ENCODE peak calls at places on chromosomes 4 and X, in nine cellular contexts. N, W, V, C, R, H, Q, U and G are unnamed samples.

GRCh38 chrX:110180176-110180927 is 137.5 kb downstream of the AMMECR1 start:
- DNase-seq in N (no peak), W (no peak), V (no peak), C (no peak), R (peak), H (no peak), Q (no peak), U (no peak), G (no peak)

GRCh38 chrX:129939986-129940385 is 34.0 kb downstream of the UTP14A start:
- DNase-seq in N (no peak), W (no peak), V (no peak), C (peak), R (peak), H (no peak), Q (no peak), U (no peak), G (no peak)

GRCh38 chr4:26356067-26356466 is 35.3 kb downstream of the RBPJ start:
- DNase-seq in N (no peak), W (no peak), V (no peak), C (peak), R (peak), H (no peak), Q (no peak), U (no peak), G (peak)

GRCh38 chrX:73728518-73729023 is 165.6 kb downstream of the CHIC1 start:
- DNase-seq in N (no peak), W (no peak), V (no peak), C (no peak), R (no peak), H (no peak), Q (no peak), U (no peak), G (no peak)

GRCh38 chr4:89704651-89705395 is 132.1 kb downstream of the SNCA start:
- DNase-seq in N (no peak), W (no peak), V (no peak), C (no peak), R (no peak), H (no peak), Q (no peak), U (no peak), G (no peak)

GRCh38 chr4:118811832-118812231 is 24.1 kb downstream of the SEC24D start:
- DNase-seq in N (no peak), W (no peak), V (no peak), C (no peak), R (no peak), H (no peak), Q (no peak), U (no peak), G (no peak)

GRCh38 chr4:103075894-103076776 is at the start of gene SLC9B2:
- DNase-seq in N (peak), W (peak), V (peak), C (peak), R (peak), H (peak), Q (peak), U (peak), G (peak)

GRCh38 chr4:79248610-79249009 is 77.3 kb downstream of the NAA11 start:
- DNase-seq in N (no peak), W (no peak), V (no peak), C (no peak), R (no peak), H (no peak), Q (no peak), U (no peak), G (no peak)

GRCh38 chr4:153152453-153153338 is 51.5 kb upstream of the TRIM2 start:
- DNase-seq in N (peak), W (no peak), V (peak), C (peak), R (peak), H (peak), Q (no peak), U (peak), G (peak)

GRCh38 chr4:4377683-4378082 is 9.2 kb upstream of the NSG1 start:
- DNase-seq in N (peak), W (no peak), V (no peak), C (no peak), R (peak), H (no peak), Q (no peak), U (no peak), G (no peak)

GRCh38 chr4:162061214-162061613 is 102.6 kb downstream of the FSTL5 start:
- DNase-seq in N (no peak), W (no peak), V (no peak), C (no peak), R (no peak), H (no peak), Q (no peak), U (no peak), G (no peak)

DNA sequence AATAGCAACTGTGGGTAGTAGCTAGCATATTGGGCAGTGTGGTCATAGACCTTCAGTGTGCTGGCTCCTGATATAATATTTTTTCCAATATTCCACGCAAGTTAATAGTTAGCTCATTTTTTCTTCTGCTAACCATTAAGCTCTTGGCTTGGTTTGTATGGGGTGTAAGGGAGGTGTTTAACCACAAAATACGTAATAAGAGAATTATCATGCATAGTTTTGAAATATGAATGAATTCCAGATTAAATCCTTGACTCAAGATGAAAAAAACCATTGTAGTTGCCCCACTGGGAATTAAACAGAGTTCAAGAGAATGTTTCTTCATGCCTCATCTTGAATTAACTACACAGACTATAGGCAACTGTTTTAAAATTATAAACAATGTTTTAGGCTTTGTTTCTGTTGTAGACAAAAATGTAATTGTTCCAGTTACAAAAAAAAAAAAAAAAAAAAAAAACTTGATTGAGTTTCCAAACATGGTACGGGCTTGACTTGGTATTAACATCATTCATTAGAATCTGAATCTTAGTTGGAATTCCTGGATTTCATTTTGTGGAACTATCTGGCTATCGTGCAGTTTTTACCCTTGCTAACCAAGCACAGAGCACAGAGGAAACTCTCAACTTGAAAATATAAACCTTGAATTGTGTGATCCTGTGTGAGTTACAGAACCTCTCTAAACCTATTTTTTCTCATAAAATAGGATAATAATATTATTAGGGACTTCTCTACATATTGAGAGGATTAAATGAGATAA is 28.4 kb downstream of the CXCL1 start:
- DNase-seq in N (no peak), W (no peak), V (no peak), C (no peak), R (no peak), H (no peak), Q (no peak), U (no peak), G (no peak)
- H3K27ac ChIP-seq in N (no peak), W (no peak), V (no peak), C (no peak), R (no peak), H (no peak), Q (peak), U (no peak), G (no peak)

DNA sequence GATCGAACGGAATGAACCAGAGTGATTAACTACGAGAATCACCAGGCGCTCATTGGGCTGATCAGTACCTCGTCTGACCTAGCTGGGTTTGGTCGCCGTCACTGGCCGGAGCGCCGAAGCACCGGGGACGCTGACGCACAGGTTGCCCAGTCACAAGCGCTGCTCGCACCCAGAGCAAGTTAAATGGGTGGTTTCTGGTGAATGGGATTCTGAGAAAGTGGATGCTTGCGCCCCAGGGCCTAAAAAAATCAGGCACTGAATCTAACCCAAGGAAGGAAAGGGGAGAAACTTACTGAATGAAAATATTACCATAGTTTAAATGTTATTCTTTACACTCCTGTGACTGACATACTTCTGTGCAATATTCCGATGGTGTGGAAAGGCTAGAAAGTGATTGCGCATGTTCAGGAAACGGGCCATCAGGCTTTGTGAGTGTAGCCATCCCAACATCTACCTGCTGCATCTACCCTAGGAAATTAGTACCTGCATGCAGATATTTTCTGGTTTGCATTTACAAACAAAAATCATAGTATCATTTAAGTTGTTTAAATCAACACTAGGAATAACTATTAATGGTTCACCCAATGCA is 792 bp upstream of the ABCG2 start:
- DNase-seq in N (no peak), W (no peak), V (peak), C (peak), R (peak), H (no peak), Q (peak), U (no peak), G (no peak)
- H3K27ac ChIP-seq in N (no peak), W (no peak), V (peak), C (no peak), R (no peak), H (no peak), Q (peak), U (no peak), G (no peak)

GRCh38 chr4:3312362-3312761 is 19.5 kb downstream of the RGS12 start:
- DNase-seq in N (no peak), W (no peak), V (no peak), C (no peak), R (no peak), H (no peak), Q (no peak), U (no peak), G (no peak)
- H3K27ac ChIP-seq in N (no peak), W (no peak), V (no peak), C (no peak), R (no peak), H (no peak), Q (no peak), U (no peak), G (no peak)

GRCh38 chrX:56766554-56767412 is 37.7 kb downstream of the NBDY start:
- DNase-seq in N (no peak), W (no peak), V (no peak), C (no peak), R (no peak), H (no peak), Q (no peak), U (no peak), G (no peak)
- H3K27ac ChIP-seq in N (no peak), W (no peak), V (no peak), C (no peak), R (peak), H (peak), Q (no peak), U (no peak), G (no peak)

GRCh38 chr4:7861440-7861881 is 78.2 kb downstream of the AFAP1 start:
- DNase-seq in N (peak), W (no peak), V (no peak), C (no peak), R (no peak), H (no peak), Q (no peak), U (no peak), G (no peak)
- H3K27ac ChIP-seq in N (no peak), W (no peak), V (no peak), C (no peak), R (peak), H (peak), Q (peak), U (no peak), G (no peak)

GRCh38 chrX:42704454-42704853 is 73.5 kb downstream of the PPP1R2C start:
- DNase-seq in N (no peak), W (no peak), V (no peak), C (no peak), R (no peak), H (no peak), Q (no peak), U (no peak), G (no peak)
- H3K27ac ChIP-seq in N (no peak), W (no peak), V (no peak), C (no peak), R (no peak), H (no peak), Q (no peak), U (no peak), G (no peak)

GRCh38 chrX:79572566-79572965 is 205.4 kb upstream of the ITM2A start:
- DNase-seq in N (no peak), W (no peak), V (no peak), C (peak), R (no peak), H (no peak), Q (no peak), U (no peak), G (no peak)
- H3K27ac ChIP-seq in N (no peak), W (no peak), V (no peak), C (no peak), R (no peak), H (no peak), Q (no peak), U (no peak), G (no peak)

DNA sequence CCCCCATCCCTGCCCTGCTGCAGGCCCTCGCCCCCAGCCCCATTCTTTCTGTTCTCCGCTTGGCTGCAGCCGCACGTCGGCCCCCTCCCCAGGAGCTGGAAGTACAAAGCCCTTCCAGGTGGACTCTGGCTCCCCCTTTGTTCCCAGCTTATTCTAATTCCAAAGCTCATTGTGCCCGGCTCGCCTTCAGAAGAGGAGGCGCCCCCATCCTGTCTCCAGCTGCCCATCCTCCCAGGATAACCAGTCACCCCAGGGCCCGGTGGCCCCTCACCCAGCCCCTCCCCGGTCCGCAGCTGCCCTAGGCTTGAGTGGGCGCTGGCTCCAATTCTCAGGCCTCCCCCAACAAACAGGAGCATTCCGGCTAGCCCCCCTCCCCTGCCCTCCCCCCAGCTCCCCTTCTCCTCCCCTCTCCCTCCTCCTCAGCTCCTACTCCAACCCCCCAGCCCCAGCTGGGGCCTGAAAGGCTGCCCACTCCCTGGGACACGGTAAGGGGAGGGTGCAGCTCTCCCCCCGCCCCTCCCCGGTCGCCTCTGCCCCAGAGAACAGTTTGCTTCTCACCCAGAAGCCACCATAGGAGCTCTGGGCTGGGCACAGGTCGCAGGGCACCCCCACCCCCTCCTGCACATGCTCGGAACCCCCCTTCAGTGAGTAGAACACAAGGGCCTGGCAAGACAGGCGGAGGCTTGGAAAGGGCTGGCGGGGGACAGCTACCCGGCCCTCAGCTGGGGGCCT is 3.1 kb upstream of the SLC6A8 start:
- DNase-seq in N (peak), W (no peak), V (no peak), C (no peak), R (no peak), H (no peak), Q (no peak), U (no peak), G (no peak)
- H3K27ac ChIP-seq in N (no peak), W (no peak), V (no peak), C (no peak), R (no peak), H (no peak), Q (no peak), U (no peak), G (no peak)

DNA sequence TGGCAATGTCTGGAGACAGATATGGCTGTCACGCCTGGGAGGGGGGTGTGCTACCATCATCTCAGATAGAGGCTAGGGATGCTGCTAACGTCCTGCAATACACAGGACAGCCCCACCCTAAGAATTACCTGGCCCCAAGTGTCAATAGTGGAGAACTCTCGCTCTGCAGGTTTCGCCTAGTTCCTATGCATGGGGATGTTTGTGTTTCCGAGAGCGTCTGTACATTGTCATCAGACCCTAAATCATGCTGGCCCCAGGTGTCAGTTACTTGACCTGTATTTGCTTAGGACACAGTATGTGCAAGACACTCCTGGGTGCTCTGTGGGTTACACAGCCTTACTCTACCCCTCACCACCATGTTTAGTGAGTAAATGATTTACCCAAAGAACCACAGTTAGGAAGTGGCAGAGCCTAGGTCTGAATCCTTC is 90.8 kb downstream of the AFF1 start:
- DNase-seq in N (no peak), W (no peak), V (no peak), C (no peak), R (no peak), H (no peak), Q (no peak), U (no peak), G (no peak)
- H3K27ac ChIP-seq in N (no peak), W (peak), V (no peak), C (no peak), R (no peak), H (peak), Q (peak), U (no peak), G (no peak)

GRCh38 chr4:75771607-75772006 is 47.2 kb downstream of the USO1 start:
- DNase-seq in N (no peak), W (no peak), V (no peak), C (no peak), R (no peak), H (no peak), Q (no peak), U (no peak), G (no peak)

DNA sequence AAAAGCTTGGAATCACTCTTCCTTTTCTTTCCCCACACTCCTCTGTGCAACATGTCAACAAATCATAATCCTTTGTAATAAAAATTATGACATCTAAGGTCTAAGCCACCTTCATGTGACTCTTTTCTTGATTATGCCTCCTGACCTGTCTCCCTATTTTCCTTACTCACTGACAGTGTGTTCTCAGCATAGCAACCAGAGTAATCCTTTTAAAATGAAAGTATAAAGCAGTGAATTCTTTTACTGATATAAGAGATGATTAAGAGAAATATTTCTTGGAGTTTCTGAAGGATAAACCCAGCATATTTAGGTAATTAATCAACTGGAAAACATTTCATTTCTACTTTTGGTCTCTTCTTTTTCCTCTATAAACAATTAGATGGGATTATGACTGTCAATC is 44.7 kb downstream of the USO1 start:
- DNase-seq in N (no peak), W (no peak), V (no peak), C (no peak), R (no peak), H (no peak), Q (no peak), U (no peak), G (no peak)
- H3K27ac ChIP-seq in N (no peak), W (no peak), V (no peak), C (no peak), R (no peak), H (no peak), Q (no peak), U (no peak), G (no peak)